ENCODE peak calls at places on chromosome 19, in nine cellular contexts. H is left ventricle myocardium inferior, N is lower leg skin, O is heart right ventricle, J is mucosa of descending colon, C is AG04450, T is CD14-positive monocyte, W is mammary epithelial cell, B is dorsolateral prefrontal cortex. F is an unnamed sample.

GRCh38 chr19:16117594-16118033 is 5.9 kb downstream of the RAB8A start:
- DNase-seq in T (no peak), J (no peak), O (no peak), N (no peak), B (no peak), C (no peak), H (no peak), W (no peak), F (no peak)

GRCh38 chr19:4012092-4012974 is 4.8 kb downstream of the PIAS4 start:
- DNase-seq in O (no peak), J (no peak), B (no peak), N (no peak), H (no peak), T (no peak), C (no peak), W (no peak), F (no peak)

GRCh38 chr19:49132974-49133609 is 13.7 kb downstream of the PPFIA3 start:
- DNase-seq in O (peak), H (peak), C (no peak), J (peak), B (no peak), T (no peak), W (no peak), N (no peak), F (no peak)

GRCh38 chr19:3508771-3509535 is 2.8 kb downstream of the FZR1 start:
- DNase-seq in W (no peak), N (peak), C (no peak), B (no peak), J (no peak), T (no peak), H (no peak), O (no peak), F (no peak)

GRCh38 chr19:3366761-3367571 is 583 bp downstream of the NFIC start:
- DNase-seq in T (no peak), J (peak), W (peak), H (peak), C (no peak), N (no peak), B (no peak), O (peak), F (peak)

GRCh38 chr19:51546107-51546649 is 14.7 kb upstream of the SIGLEC6 start:
- DNase-seq in J (no peak), N (peak), H (no peak), B (no peak), O (no peak), T (no peak), C (no peak), W (no peak), F (no peak)

GRCh38 chr19:14497347-14497921 is 1.5 kb upstream of the GIPC1 start:
- DNase-seq in T (no peak), C (no peak), H (no peak), B (no peak), J (peak), W (no peak), N (no peak), O (peak), F (no peak)

GRCh38 chr19:36719687-36720556 is 32.5 kb downstream of the ZNF567 start:
- DNase-seq in N (no peak), W (peak), T (no peak), C (no peak), O (no peak), B (no peak), J (no peak), H (no peak), F (no peak)

GRCh38 chr19:43606569-43607229 is 5.2 kb upstream of the SRRM5 start:
- DNase-seq in H (no peak), C (no peak), O (no peak), N (no peak), J (no peak), T (no peak), B (no peak), W (peak), F (no peak)

GRCh38 chr19:57872450-57872849 is 16.4 kb downstream of the ZNF814 start:
- DNase-seq in W (no peak), H (no peak), T (no peak), J (no peak), B (no peak), O (no peak), C (no peak), N (no peak), F (no peak)

GRCh38 chr19:12779162-12779993 is 4.0 kb upstream of the HOOK2 start:
- DNase-seq in N (peak), W (peak), H (peak), C (no peak), B (peak), J (peak), O (peak), T (no peak), F (no peak)

GRCh38 chr19:3784607-3785463 is 1.3 kb downstream of the MATK start:
- DNase-seq in J (no peak), B (no peak), N (no peak), W (no peak), T (no peak), O (no peak), C (no peak), H (no peak), F (no peak)

GRCh38 chr19:15623711-15624318 is 8.8 kb downstream of the CYP4F8 start:
- DNase-seq in W (no peak), N (peak), T (no peak), C (no peak), B (no peak), J (no peak), H (no peak), O (no peak), F (peak)

GRCh38 chr19:49601482-49602038 is 10.6 kb downstream of the PRR12 start:
- DNase-seq in B (no peak), H (no peak), N (no peak), C (no peak), O (no peak), T (no peak), J (no peak), W (no peak), F (no peak)

GRCh38 chr19:29478578-29479565 is 46.9 kb upstream of the VSTM2B start:
- DNase-seq in C (no peak), T (no peak), H (no peak), N (peak), W (no peak), O (no peak), J (no peak), B (no peak), F (peak)

GRCh38 chr19:15448778-15449619 is 757 bp downstream of the WIZ start:
- DNase-seq in B (no peak), C (no peak), J (no peak), N (no peak), H (no peak), O (peak), T (no peak), W (no peak), F (peak)

GRCh38 chr19:28971011-28971410 is 241.9 kb downstream of the UQCRFS1 start:
- DNase-seq in J (no peak), H (no peak), O (no peak), B (no peak), W (no peak), N (no peak), T (no peak), C (no peak), F (no peak)

GRCh38 chr19:43901395-43902390 is 33.4 kb downstream of the ZNF45 start:
- DNase-seq in C (peak), T (peak), B (peak), N (peak), O (peak), J (peak), W (peak), H (peak), F (peak)

GRCh38 chr19:42198676-42199439 is 18.6 kb downstream of the DEDD2 start:
- DNase-seq in N (no peak), C (no peak), J (peak), H (no peak), B (no peak), O (no peak), W (no peak), T (no peak), F (no peak)

GRCh38 chr19:42076375-42076944 is 494 bp downstream of the ZNF574 start:
- DNase-seq in H (no peak), N (peak), O (peak), C (no peak), J (peak), T (no peak), W (no peak), B (no peak), F (no peak)

GRCh38 chr19:48509467-48510194 is 2.0 kb downstream of the LMTK3 start:
- DNase-seq in O (no peak), H (no peak), N (no peak), B (peak), J (peak), T (no peak), C (no peak), W (no peak), F (no peak)

GRCh38 chr19:2494084-2494446 is 18.1 kb downstream of the GADD45B start:
- DNase-seq in H (no peak), N (no peak), O (no peak), W (peak), T (no peak), J (peak), C (no peak), B (peak), F (no peak)

GRCh38 chr19:6481541-6482342 is at the start of gene DENND1C:
- DNase-seq in N (no peak), C (no peak), O (peak), B (no peak), H (no peak), J (peak), T (peak), W (no peak), F (peak)
- TF ChIP-seq CTCF in N (no peak), C (peak), O (peak), B (peak), H (peak), J (peak), T (peak), W (peak), F (peak)

GRCh38 chr19:18044825-18045304 is 36.9 kb downstream of the ARRDC2 start:
- DNase-seq in J (peak), N (peak), C (no peak), O (peak), W (peak), T (peak), B (peak), H (peak), F (peak)

GRCh38 chr19:18049390-18049789 is 37.3 kb downstream of the IL12RB1 start:
- DNase-seq in N (peak), O (peak), J (peak), H (peak), W (no peak), C (no peak), T (no peak), B (peak), F (no peak)

GRCh38 chr19:18041054-18041453 is 33.1 kb downstream of the ARRDC2 start:
- DNase-seq in O (no peak), J (no peak), H (no peak), T (no peak), W (no peak), C (no peak), N (no peak), B (no peak), F (no peak)

GRCh38 chr19:18046066-18046718 is 38.2 kb downstream of the ARRDC2 start:
- DNase-seq in H (no peak), T (no peak), O (no peak), C (no peak), B (no peak), J (no peak), W (peak), N (no peak), F (no peak)

DNA sequence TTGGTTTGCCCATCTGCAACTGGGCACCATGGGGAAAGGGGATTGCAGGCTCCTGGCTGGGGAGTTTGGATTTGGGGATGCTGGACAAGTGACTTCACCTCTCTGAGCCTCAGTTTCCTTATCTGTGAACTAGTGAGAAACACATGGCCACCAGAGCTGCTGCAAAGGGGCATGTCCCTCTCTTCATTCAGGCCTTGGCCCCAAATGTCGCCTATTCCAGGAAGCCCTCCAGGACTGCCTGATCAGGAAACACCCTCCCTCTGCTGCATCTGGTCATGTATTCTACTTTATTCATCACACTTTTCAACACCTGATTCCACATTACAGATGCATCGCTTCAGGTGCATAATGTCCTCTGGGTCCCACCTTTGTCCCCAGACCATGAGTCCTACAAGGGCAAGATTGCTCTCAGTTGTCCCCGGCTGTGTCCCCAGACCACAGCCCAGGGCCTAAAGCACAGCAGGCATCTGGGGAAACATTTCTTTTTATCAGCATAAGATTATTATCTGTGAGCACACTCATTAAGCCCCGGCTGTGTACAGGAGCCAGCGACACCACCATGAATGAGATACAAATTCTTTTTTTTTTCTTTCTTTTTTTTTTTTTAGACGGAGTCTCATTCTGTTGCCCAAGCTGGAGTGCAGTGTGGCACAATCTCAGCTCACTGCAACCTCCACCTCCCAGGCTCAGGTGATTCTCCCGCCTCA is 37.5 kb downstream of the ARRDC2 start:
- DNase-seq in C (no peak), H (no peak), O (no peak), B (no peak), N (no peak), W (no peak), J (no peak), T (no peak), F (no peak)
- TF ChIP-seq CTCF in C (no peak), H (no peak), O (no peak), B (no peak), N (no peak), W (no peak), J (no peak), T (no peak), F (no peak)

DNA sequence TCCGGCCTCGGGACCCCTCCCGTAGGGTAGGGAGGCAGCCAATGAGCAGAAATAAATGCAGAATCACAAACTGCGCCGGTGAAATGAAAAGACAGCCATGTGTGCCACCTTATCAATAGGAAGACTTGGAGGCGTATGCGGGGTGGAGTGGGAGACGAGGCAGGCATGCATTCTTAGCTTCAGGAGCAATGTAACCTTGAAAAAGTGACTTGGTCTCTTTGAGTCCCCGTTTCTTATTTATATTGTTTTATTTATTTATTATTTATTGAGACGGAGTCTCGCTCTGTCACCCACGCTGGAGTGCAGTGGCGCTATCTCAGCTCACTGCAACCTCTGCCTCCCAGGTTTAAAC is 16.0 kb downstream of the SSC5D start:
- DNase-seq in J (no peak), T (no peak), B (no peak), O (no peak), C (no peak), N (no peak), W (no peak), H (no peak), F (no peak)
- TF ChIP-seq CTCF in J (no peak), T (peak), B (no peak), O (no peak), C (no peak), N (no peak), W (no peak), H (peak), F (no peak)

GRCh38 chr19:7681336-7682174 is 922 bp downstream of the TRAPPC5 start:
- DNase-seq in J (peak), H (peak), C (peak), N (peak), T (peak), W (peak), B (peak), O (peak), F (peak)
- TF ChIP-seq CTCF in J (no peak), H (peak), C (peak), N (no peak), T (peak), W (peak), B (peak), O (peak), F (peak)

DNA sequence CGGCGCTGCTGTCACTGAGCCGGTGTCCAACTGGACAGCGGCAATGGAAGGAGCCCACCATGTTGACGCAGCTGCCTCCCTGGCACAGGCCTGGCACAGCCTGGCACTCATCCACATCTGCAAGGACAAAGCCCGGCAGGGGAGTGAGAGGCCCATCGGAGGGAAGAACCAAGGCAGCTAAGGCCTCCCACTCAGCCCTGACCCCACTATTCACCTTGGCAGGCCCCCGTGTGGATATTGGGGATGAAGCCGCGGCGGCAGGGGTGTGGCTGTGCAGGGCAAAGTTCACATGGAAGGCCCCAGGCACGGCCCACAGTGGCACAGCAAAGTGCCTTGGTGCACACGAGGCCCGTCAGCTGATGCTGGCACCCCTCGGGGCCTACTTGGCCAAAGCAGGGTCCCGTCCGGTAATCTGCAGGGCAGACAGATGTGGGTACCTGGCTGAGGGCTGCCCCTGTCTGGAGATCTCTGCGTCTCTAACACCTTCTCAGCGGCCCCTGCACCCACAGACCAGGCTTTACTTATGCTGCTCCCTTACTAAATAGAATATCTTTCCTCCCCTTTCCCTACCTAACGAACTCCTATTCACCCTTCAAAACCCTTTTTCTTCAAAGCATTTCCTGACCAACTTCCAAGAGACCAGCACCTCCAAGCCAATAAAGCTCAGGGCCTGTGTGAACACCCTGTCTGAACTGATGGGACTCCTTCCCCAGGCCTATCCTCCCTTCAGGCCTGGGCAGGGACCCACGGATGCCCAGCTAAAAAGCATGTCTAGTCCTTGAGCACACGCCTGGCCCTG is 7.5 kb downstream of the FBN3 start:
- DNase-seq in N (no peak), T (no peak), O (no peak), H (no peak), B (no peak), W (no peak), J (no peak), C (no peak), F (no peak)
- TF ChIP-seq CTCF in N (no peak), T (no peak), O (no peak), H (no peak), B (no peak), W (no peak), J (no peak), C (no peak), F (no peak)

GRCh38 chr19:11381535-11382369 is 2.4 kb downstream of the EPOR start:
- DNase-seq in C (no peak), O (peak), J (peak), B (peak), N (peak), W (peak), T (peak), H (peak), F (peak)
- TF ChIP-seq CTCF in C (peak), O (no peak), J (no peak), B (no peak), N (no peak), W (peak), T (no peak), H (no peak), F (no peak)